ENCODE peak calls at places on chromosome X, in eight cellular contexts. Y, X, K, D, W, F, H and R are unnamed samples.
A peak's percentile ranks its signal among the peaks of the same experiment; 100 is the strongest.

GRCh38 chrX:31233941-31234496 is 162.2 kb upstream of the FTHL17 start:
- DNase-seq in F (no peak), X (no peak), K (no peak), W (no peak), Y (peak; percentile 8), H (no peak), D (no peak), R (no peak)

GRCh38 chrX:8364369-8365141 is 100.1 kb upstream of the VCX3B start:
- DNase-seq in F (no peak), X (no peak), K (no peak), Y (peak; percentile 29), W (peak; percentile 4), D (peak; percentile 50), H (no peak), R (no peak)

GRCh38 chrX:143633530-143634372 is 2.1 kb downstream of the SLITRK4 start:
- DNase-seq in W (no peak), F (peak; percentile 14), K (no peak), Y (no peak), H (no peak), D (no peak), X (no peak), R (no peak)

GRCh38 chrX:64093761-64094160 is 111.7 kb downstream of the AMER1 start:
- DNase-seq in X (no peak), K (no peak), W (peak; percentile 0), Y (peak; percentile 19), H (no peak), F (no peak), D (peak; percentile 25), R (no peak)

GRCh38 chrX:118182050-118182449 is 65.4 kb upstream of the KLHL13 start:
- DNase-seq in F (no peak), D (no peak), Y (no peak), W (no peak), X (no peak), K (no peak), H (no peak), R (no peak)

GRCh38 chrX:44017726-44018125 is 44.5 kb upstream of the NDP start:
- DNase-seq in D (no peak), W (no peak), H (no peak), F (no peak), X (no peak), Y (no peak), K (no peak), R (no peak)

GRCh38 chrX:134364711-134365110 is 95.3 kb upstream of the HPRT1 start:
- DNase-seq in W (no peak), D (peak; percentile 16), H (no peak), Y (no peak), F (no peak), K (no peak), X (no peak), R (no peak)

GRCh38 chrX:30961387-30961786 is 72.3 kb upstream of the TAB3 start:
- DNase-seq in W (no peak), H (no peak), Y (no peak), X (no peak), D (no peak), K (no peak), F (no peak), R (no peak)

GRCh38 chrX:23864719-23865349 is 42.9 kb downstream of the APOO start:
- DNase-seq in X (no peak), F (no peak), D (no peak), Y (no peak), W (no peak), H (no peak), K (no peak), R (no peak)

GRCh38 chrX:134418317-134419113 is 41.5 kb upstream of the HPRT1 start:
- DNase-seq in H (no peak), F (no peak), D (peak; percentile 41), K (no peak), X (no peak), Y (no peak), W (no peak), R (no peak)

GRCh38 chrX:104668550-104668949 is 102.6 kb downstream of the IL1RAPL2 start:
- DNase-seq in F (no peak), K (no peak), W (peak; percentile 14), X (no peak), H (no peak), Y (peak; percentile 32), D (peak; percentile 1), R (no peak)

GRCh38 chrX:72110051-72110926 is 21.4 kb downstream of the RTL5 start:
- DNase-seq in Y (peak; percentile 10), H (no peak), K (no peak), X (no peak), W (no peak), F (no peak), D (no peak), R (no peak)

GRCh38 chrX:154369453-154370299 is 4.8 kb downstream of the FLNA start:
- DNase-seq in W (peak; percentile 84), Y (peak; percentile 82), K (peak; percentile 34), F (peak; percentile 77), H (no peak), D (peak; percentile 95), X (peak; percentile 64), R (peak; percentile 80)

GRCh38 chrX:12011075-12011474 is 127.2 kb upstream of the FRMPD4 start:
- DNase-seq in H (no peak), K (no peak), D (peak; percentile 82), X (no peak), F (no peak), W (no peak), Y (peak; percentile 89), R (no peak)

GRCh38 chrX:7614616-7615015 is 228.4 kb upstream of the VCX start:
- DNase-seq in F (no peak), H (no peak), K (no peak), W (no peak), D (no peak), X (no peak), Y (no peak), R (no peak)

GRCh38 chrX:38052096-38052495 is 45.7 kb downstream of the SYTL5 start:
- DNase-seq in H (no peak), F (no peak), K (no peak), W (no peak), Y (peak; percentile 88), X (no peak), D (peak; percentile 89), R (peak; percentile 26)

GRCh38 chrX:274904-275475 is 6.2 kb upstream of the PLCXD1 start:
- DNase-seq in X (no peak), K (no peak), F (peak; percentile 54), D (no peak), W (no peak), H (no peak), Y (no peak), R (no peak)

GRCh38 chrX:106415276-106415895 is 196.4 kb upstream of the RADX start:
- DNase-seq in D (peak; percentile 22), X (no peak), Y (peak; percentile 33), H (no peak), K (no peak), F (no peak), W (peak; percentile 3), R (peak; percentile 27)